ENCODE peak calls at places on chromosomes 6 and 20, in ten cellular contexts. U is ovary, S is dorsolateral prefrontal cortex, W is OCI-LY7, O is breast epithelium, I is Panc1, A is mammary epithelial cell, M is fibroblast of lung, L is HCT116, N is esophagus squamous epithelium. T is an unnamed sample.

GRCh38 chr6:56949925-56950495 is 4.9 kb upstream of the BEND6 start:
- DNase-seq in U (no peak), S (no peak), W (no peak), O (no peak), I (no peak), A (no peak), M (peak; percentile 62), L (no peak), N (no peak), T (peak; percentile 35)

GRCh38 chr20:8132632-8133587 is 844 bp downstream of the PLCB1 start:
- DNase-seq in U (peak; percentile 16), S (peak; percentile 46), W (peak; percentile 51), O (peak; percentile 67), I (no peak), A (peak; percentile 28), M (peak; percentile 40), L (no peak), N (no peak), T (no peak)

GRCh38 chr6:139271056-139271455 is 20.7 kb downstream of the TXLNB start:
- DNase-seq in U (no peak), S (no peak), W (peak; percentile 80), O (no peak), I (no peak), A (peak; percentile 24), M (peak; percentile 95), L (no peak), N (no peak), T (peak; percentile 33)

GRCh38 chr6:125123468-125124249 is 29.9 kb upstream of the TPD52L1 start:
- DNase-seq in U (no peak), S (no peak), W (no peak), O (no peak), I (no peak), A (no peak), M (no peak), L (no peak), N (no peak), T (no peak)

GRCh38 chr6:15443119-15443518 is 197.2 kb downstream of the JARID2 start:
- DNase-seq in U (no peak), S (no peak), W (no peak), O (no peak), I (no peak), A (peak; percentile 70), M (peak; percentile 94), L (no peak), N (no peak), T (peak; percentile 69)

GRCh38 chr6:167013067-167013466 is 13.9 kb downstream of the CEP43 start:
- DNase-seq in U (no peak), S (no peak), W (no peak), O (no peak), I (no peak), A (no peak), M (no peak), L (no peak), N (no peak), T (no peak)

GRCh38 chr6:77462359-77463307 is 658 bp downstream of the HTR1B start:
- DNase-seq in U (no peak), S (no peak), W (no peak), O (no peak), I (no peak), A (no peak), M (peak; percentile 50), L (no peak), N (no peak), T (peak; percentile 66)

GRCh38 chr6:36692861-36693702 is 4.5 kb upstream of the RAB44 start:
- DNase-seq in U (no peak), S (no peak), W (no peak), O (no peak), I (no peak), A (no peak), M (no peak), L (no peak), N (no peak), T (no peak)

GRCh38 chr6:89611666-89612065 is 26.9 kb downstream of the LYRM2 start:
- DNase-seq in U (no peak), S (no peak), W (peak; percentile 28), O (no peak), I (no peak), A (peak; percentile 3), M (peak; percentile 60), L (no peak), N (no peak), T (peak; percentile 6)

GRCh38 chr20:8216375-8217200 is 84.5 kb downstream of the PLCB1 start:
- DNase-seq in U (no peak), S (no peak), W (no peak), O (no peak), I (no peak), A (no peak), M (no peak), L (no peak), N (no peak), T (no peak)

GRCh38 chr6:157323114-157323923 is at the start of gene TMEM242:
- DNase-seq in U (peak; percentile 85), S (peak; percentile 91), W (peak; percentile 91), O (peak; percentile 80), I (peak; percentile 86), A (peak; percentile 93), M (peak; percentile 95), L (peak; percentile 92), N (no peak), T (peak; percentile 92)

GRCh38 chr6:62262283-62262682 is 23.7 kb downstream of the KHDRBS2 start:
- DNase-seq in U (no peak), S (no peak), W (no peak), O (no peak), I (no peak), A (no peak), M (no peak), L (no peak), N (no peak), T (no peak)

GRCh38 chr6:35310265-35310831 is 12.7 kb downstream of the DEF6 start:
- DNase-seq in U (no peak), S (no peak), W (no peak), O (no peak), I (no peak), A (no peak), M (no peak), L (no peak), N (no peak), T (no peak)

GRCh38 chr6:141483561-141484061 is 649.1 kb upstream of the GJE1 start:
- DNase-seq in U (no peak), S (no peak), W (peak; percentile 93), O (no peak), I (peak; percentile 65), A (peak; percentile 77), M (peak; percentile 93), L (no peak), N (no peak), T (peak; percentile 94)

GRCh38 chr20:36482044-36482473 is 59.3 kb upstream of the MYL9 start:
- DNase-seq in U (no peak), S (no peak), W (no peak), O (no peak), I (no peak), A (no peak), M (no peak), L (no peak), N (no peak), T (no peak)

GRCh38 chr6:54655162-54655561 is 191.4 kb upstream of the FAM83B start:
- DNase-seq in U (no peak), S (no peak), W (no peak), O (no peak), I (no peak), A (no peak), M (no peak), L (no peak), N (no peak), T (no peak)

GRCh38 chr6:168968228-168968627 is 285.4 kb downstream of the THBS2 start:
- DNase-seq in U (no peak), S (no peak), W (peak; percentile 5), O (peak; percentile 42), I (no peak), A (peak; percentile 28), M (peak; percentile 91), L (no peak), N (no peak), T (peak; percentile 60)
- H3K4me3 ChIP-seq in U (no peak overlapping the region), S (no peak overlapping the region), W (no peak overlapping the region), O (no peak overlapping the region), I (no peak overlapping the region), A (no peak overlapping the region), M (no peak overlapping the region), L (no peak overlapping the region), N (no peak overlapping the region), T (no peak overlapping the region)

DNA sequence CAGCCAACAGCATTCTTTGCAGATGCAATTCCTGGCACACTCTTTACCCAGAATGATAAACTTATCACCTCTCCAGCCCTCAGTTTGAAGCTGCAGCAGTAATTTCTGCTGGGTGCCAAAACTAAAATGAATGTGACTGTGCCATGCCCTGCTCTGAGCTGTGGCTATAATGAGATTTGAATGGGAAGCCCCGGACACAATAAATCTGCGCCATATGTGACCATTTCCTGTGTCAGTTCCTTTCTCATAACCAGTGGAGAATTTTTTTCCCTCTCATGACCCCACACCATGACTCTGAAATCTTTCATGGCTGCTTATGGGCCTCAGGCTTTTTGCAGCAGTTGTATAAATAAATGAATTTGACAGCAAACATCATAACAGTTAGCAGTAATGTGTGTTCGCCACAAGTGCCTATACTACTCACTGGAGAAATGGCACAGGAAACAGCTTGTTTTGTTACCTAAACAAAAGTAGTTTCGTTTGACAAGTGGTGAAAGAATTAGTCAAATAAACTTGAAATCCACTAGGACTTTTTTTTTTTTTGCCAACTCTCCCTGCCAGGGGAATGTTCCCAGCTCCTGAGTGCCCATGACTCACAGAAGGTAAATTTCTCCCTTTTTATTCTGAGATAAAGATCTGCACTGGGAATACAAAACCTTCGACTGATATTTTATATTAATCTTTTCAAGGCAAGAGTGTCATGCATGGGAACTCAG is 408.4 kb downstream of the PKHD1 start:
- DNase-seq in U (no peak), S (no peak), W (no peak), O (no peak), I (no peak), A (peak; percentile 86), M (no peak), L (no peak), N (no peak), T (no peak)
- H3K27ac ChIP-seq in U (no peak overlapping the region), S (no peak overlapping the region), W (no peak overlapping the region), O (no peak overlapping the region), I (no peak overlapping the region), A (peak overlapping the region; percentile 47), M (no peak overlapping the region), L (no peak overlapping the region), N (no peak overlapping the region), T (no peak overlapping the region)

GRCh38 chr20:3173582-3174441 is 463 bp upstream of the LZTS3 start:
- DNase-seq in U (peak; percentile 92), S (peak; percentile 93), W (peak; percentile 91), O (peak; percentile 84), I (no peak), A (peak; percentile 69), M (peak; percentile 67), L (peak; percentile 38), N (no peak), T (peak; percentile 54)
- TF ChIP-seq CTCF in U (peak; percentile 19), S (no peak), W (no peak), O (peak; percentile 30), I (no peak), A (no peak), M (peak; percentile 13), L (no peak), N (peak; percentile 24), T (peak; percentile 24)

DNA sequence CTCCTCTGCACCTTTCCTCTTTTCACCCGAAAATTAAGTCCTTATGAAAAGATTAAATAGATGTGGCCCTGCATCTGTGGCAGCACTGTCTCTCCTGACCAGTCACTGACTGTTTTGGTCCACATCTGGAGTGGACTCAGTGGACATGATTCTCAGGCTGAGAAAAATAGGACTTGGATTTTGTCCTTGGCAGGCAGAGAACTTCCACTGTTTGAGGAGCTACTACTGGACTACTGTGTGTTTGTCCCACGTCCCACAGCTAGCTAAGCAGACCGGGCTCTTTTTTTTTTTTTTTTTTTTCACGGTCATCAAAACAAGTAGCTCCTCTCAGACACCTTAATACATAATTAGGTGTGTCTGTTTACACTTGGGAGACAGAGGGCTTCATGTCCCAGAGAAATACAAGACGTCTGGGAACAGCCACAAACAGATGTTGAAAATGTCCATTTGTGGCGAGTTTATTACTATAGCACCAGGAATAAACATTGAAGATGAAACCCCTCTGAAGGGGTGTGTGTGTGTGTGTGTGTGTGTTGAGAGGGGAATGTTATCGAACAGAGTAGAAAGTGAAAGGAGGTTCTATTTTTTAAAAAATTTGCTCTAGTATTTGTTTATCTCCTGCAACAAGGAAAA is 155.0 kb upstream of the SUPT3H start:
- DNase-seq in U (no peak), S (no peak), W (no peak), O (no peak), I (no peak), A (no peak), M (peak; percentile 33), L (no peak), N (no peak), T (peak; percentile 42)
- H3K4me3 ChIP-seq in U (no peak overlapping the region), S (peak overlapping the region; percentile 26), W (no peak overlapping the region), O (peak overlapping the region; percentile 35), I (no peak overlapping the region), A (no peak overlapping the region), M (peak overlapping the region; percentile 24), L (no peak overlapping the region), N (peak overlapping the region; percentile 5), T (no peak overlapping the region)